ENCODE peak calls at places on chromosomes 6 and 20, in ten cellular contexts. N is D721Med; Z is neural crest cell; U is glutamatergic neuron; L is CD4-positive, alpha-beta T cell; W is amygdala; M is activated T-helper 1 cell treated with anti-CD3 and anti-CD28 coated beads, Interleukin-12 subunit alpha, Interleukin-12 subunit beta, Interleukin-2, Interleukin-4 antibody, amounts not matched to agents 30 ng/mL and 10 ng/mL and 1 ng/mL, durations not matched to agents 14 hours and 24 hours and 36 hours; J is RPMI7951; Y is keratinocyte; S is effector CD8-positive, alpha-beta T cell. G is an unnamed sample.

GRCh38 chr6:30798501-30798900 is 54.2 kb upstream of the IER3 start:
- DNase-seq in N (no peak), Z (no peak), U (no peak), L (no peak), W (no peak), M (no peak), J (no peak), Y (no peak), S (no peak), G (no peak)

GRCh38 chr20:57450931-57451330 is 59.7 kb downstream of the RBM38 start:
- DNase-seq in N (no peak), Z (no peak), U (peak; percentile 37), L (no peak), W (no peak), M (no peak), J (no peak), Y (no peak), S (no peak), G (no peak)

GRCh38 chr6:112357801-112358200 is 10.7 kb downstream of the RFPL4B start:
- DNase-seq in N (no peak), Z (no peak), U (no peak), L (no peak), W (no peak), M (no peak), J (peak; percentile 56), Y (no peak), S (no peak), G (no peak)

GRCh38 chr6:35445691-35446090 is 6.4 kb upstream of the FANCE start:
- DNase-seq in N (no peak), Z (no peak), U (no peak), L (no peak), W (no peak), M (no peak), J (peak; percentile 56), Y (no peak), S (no peak), G (no peak)

GRCh38 chr20:33450867-33451266 is 7.3 kb upstream of the SNTA1 start:
- DNase-seq in N (no peak), Z (no peak), U (no peak), L (no peak), W (no peak), M (no peak), J (peak; percentile 81), Y (no peak), S (no peak), G (no peak)

GRCh38 chr6:155472886-155473285 is 17.2 kb upstream of the NOX3 start:
- DNase-seq in N (no peak), Z (no peak), U (no peak), L (no peak), W (no peak), M (no peak), J (peak; percentile 19), Y (no peak), S (no peak), G (no peak)

GRCh38 chr6:108093781-108094180 is 19.2 kb upstream of the OSTM1 start:
- DNase-seq in N (no peak), Z (no peak), U (no peak), L (no peak), W (no peak), M (no peak), J (no peak), Y (no peak), S (no peak), G (no peak)

GRCh38 chr6:51738614-51739013 is 348.8 kb downstream of the PKHD1 start:
- DNase-seq in N (no peak), Z (no peak), U (no peak), L (no peak), W (no peak), M (no peak), J (no peak), Y (no peak), S (no peak), G (no peak)

GRCh38 chr6:127384007-127384406 is 40.6 kb upstream of the ECHDC1 start:
- DNase-seq in N (no peak), Z (no peak), U (no peak), L (no peak), W (no peak), M (no peak), J (no peak), Y (no peak), S (no peak), G (no peak)

GRCh38 chr6:40350193-40350941 is 236.8 kb downstream of the LRFN2 start:
- DNase-seq in N (no peak), Z (no peak), U (no peak), L (no peak), W (no peak), M (no peak), J (no peak), Y (no peak), S (no peak), G (no peak)

GRCh38 chr20:57787969-57788781 is 78.4 kb upstream of the PMEPA1 start:
- DNase-seq in N (no peak), Z (no peak), U (no peak), L (no peak), W (no peak), M (no peak), J (peak; percentile 84), Y (no peak), S (no peak), G (no peak)

GRCh38 chr6:30160791-30161261 is at the start of gene TRIM10:
- DNase-seq in N (no peak), Z (no peak), U (no peak), L (no peak), W (no peak), M (no peak), J (no peak), Y (no peak), S (no peak), G (no peak)

GRCh38 chr20:59010321-59010994 is 3.4 kb upstream of the CTSZ start:
- DNase-seq in N (no peak), Z (no peak), U (no peak), L (no peak), W (no peak), M (no peak), J (peak; percentile 93), Y (peak; percentile 45), S (no peak), G (no peak)

GRCh38 chr6:47343631-47344421 is 34.1 kb upstream of the TNFRSF21 start:
- DNase-seq in N (no peak), Z (no peak), U (no peak), L (no peak), W (no peak), M (no peak), J (no peak), Y (no peak), S (no peak), G (no peak)

GRCh38 chr6:149031545-149032317 is 284.9 kb downstream of the UST start:
- DNase-seq in N (no peak), Z (no peak), U (no peak), L (no peak), W (no peak), M (peak; percentile 15), J (peak; percentile 97), Y (no peak), S (no peak), G (no peak)

GRCh38 chr6:4125933-4126864 is 9.2 kb downstream of the ECI2 start:
- DNase-seq in N (no peak), Z (no peak), U (no peak), L (no peak), W (no peak), M (no peak), J (peak; percentile 85), Y (no peak), S (no peak), G (no peak)

GRCh38 chr6:33993653-33994052 is 152.2 kb downstream of the GRM4 start:
- DNase-seq in N (no peak), Z (no peak), U (peak; percentile 3), L (no peak), W (no peak), M (no peak), J (no peak), Y (no peak), S (no peak), G (no peak)

GRCh38 chr6:11921017-11921438 is 91.1 kb upstream of the HIVEP1 start:
- DNase-seq in N (no peak), Z (no peak), U (no peak), L (no peak), W (no peak), M (no peak), J (peak; percentile 95), Y (peak; percentile 73), S (no peak), G (no peak)

GRCh38 chr20:63750807-63751470 is 11.4 kb downstream of the SLC2A4RG start:
- DNase-seq in N (no peak), Z (no peak), U (no peak), L (peak; percentile 44), W (no peak), M (no peak), J (no peak), Y (no peak), S (peak; percentile 48), G (peak; percentile 58)

GRCh38 chr6:80742481-80742880 is 636.0 kb downstream of the BCKDHB start:
- DNase-seq in N (no peak), Z (no peak), U (no peak), L (no peak), W (no peak), M (no peak), J (peak; percentile 53), Y (no peak), S (no peak), G (peak; percentile 32)